ENCODE peak calls at places on chromosomes 4 and X, in four cellular contexts. G is A549, B is K562, T is GM12878. I is an unnamed sample.

GRCh38 chrX:49073641-49074575 is at the start of gene PRAF2:
- DNase-seq in G (peak), B (no peak), T (peak), I (peak)

GRCh38 chrX:119669424-119670037 is 23.4 kb downstream of the SEPTIN6 start:
- DNase-seq in G (no peak), B (no peak), T (no peak), I (peak)

GRCh38 chr4:139083533-139084424 is 68.2 kb downstream of the NOCT start:
- DNase-seq in G (peak), B (peak), T (peak), I (peak)

GRCh38 chrX:51332188-51332942 is at the start of gene NUDT10:
- DNase-seq in G (peak), B (no peak), T (no peak), I (peak)

GRCh38 chr4:134085525-134085924 is 116.1 kb downstream of the PABPC4L start:
- DNase-seq in G (no peak), B (no peak), T (no peak), I (no peak)

GRCh38 chr4:100190643-100191600 is 654 bp upstream of the DDIT4L start:
- DNase-seq in G (peak), B (no peak), T (no peak), I (peak)

GRCh38 chrX:107324493-107325310 is 118.3 kb downstream of the DNAAF6 start:
- DNase-seq in G (peak), B (peak), T (no peak), I (peak)

GRCh38 chrX:46913710-46914109 is 1.5 kb downstream of the JADE3 start:
- DNase-seq in G (peak), B (no peak), T (no peak), I (peak)

GRCh38 chrX:17500145-17500579 is 125.2 kb downstream of the NHS start:
- DNase-seq in G (peak), B (no peak), T (no peak), I (peak)

GRCh38 chr4:25702848-25703247 is 47.2 kb downstream of the SLC34A2 start:
- DNase-seq in G (no peak), B (no peak), T (no peak), I (peak)

GRCh38 chr4:16721618-16722291 is 176.7 kb downstream of the LDB2 start:
- DNase-seq in G (no peak), B (no peak), T (no peak), I (peak)

GRCh38 chr4:54837576-54838140 is 179.9 kb downstream of the KIT start:
- DNase-seq in G (no peak), B (no peak), T (no peak), I (no peak)

GRCh38 chr4:8542776-8543525 is 37.2 kb upstream of the GPR78 start:
- DNase-seq in G (no peak), B (no peak), T (no peak), I (no peak)

GRCh38 chr4:186726150-186726439 is 2.4 kb upstream of the FAT1 start:
- DNase-seq in G (no peak), B (no peak), T (no peak), I (no peak)

GRCh38 chrX:19848110-19848509 is 39.3 kb downstream of the SH3KBP1 start:
- DNase-seq in G (no peak), B (no peak), T (no peak), I (no peak)

GRCh38 chr4:41963105-41963504 is 18.5 kb upstream of the DCAF4L1 start:
- DNase-seq in G (no peak), B (no peak), T (no peak), I (peak)

GRCh38 chr4:18202510-18202909 is 181.0 kb upstream of the LCORL start:
- DNase-seq in G (no peak), B (no peak), T (no peak), I (no peak)

GRCh38 chr4:176927664-176928063 is 134.9 kb upstream of the VEGFC start:
- DNase-seq in G (peak), B (no peak), T (no peak), I (peak)

GRCh38 chrX:150414228-150414627 is 51.1 kb downstream of the MAMLD1 start:
- DNase-seq in G (no peak), B (no peak), T (no peak), I (no peak)

GRCh38 chr4:88030565-88031310 is 23.3 kb downstream of the PKD2 start:
- DNase-seq in G (no peak), B (no peak), T (no peak), I (no peak)

GRCh38 chrX:11341274-11342256 is 48.4 kb downstream of the AMELX start:
- DNase-seq in G (peak), B (peak), T (peak), I (peak)

GRCh38 chr4:95462946-95463345 is 85.8 kb downstream of the UNC5C start:
- DNase-seq in G (no peak), B (no peak), T (no peak), I (no peak)

GRCh38 chr4:185117300-185117934 is 25.6 kb upstream of the SLC25A4 start:
- DNase-seq in G (no peak), B (no peak), T (no peak), I (no peak)

GRCh38 chr4:185122681-185123345 is 20.3 kb upstream of the SLC25A4 start:
- DNase-seq in G (no peak), B (no peak), T (no peak), I (no peak)

GRCh38 chr4:185120631-185120946 is 22.5 kb upstream of the SLC25A4 start:
- DNase-seq in G (no peak), B (no peak), T (no peak), I (no peak)

GRCh38 chr4:185123479-185123878 is 19.6 kb upstream of the SLC25A4 start:
- DNase-seq in G (no peak), B (no peak), T (no peak), I (no peak)

GRCh38 chr4:185119927-185120630 is 23.0 kb upstream of the SLC25A4 start:
- DNase-seq in G (no peak), B (peak), T (no peak), I (peak)
- TF ChIP-seq ELK1 in G (no peak), B (no peak), T (no peak), I (no peak)

GRCh38 chr4:20353646-20354045 is 101.9 kb downstream of the SLIT2 start:
- DNase-seq in G (no peak), B (no peak), T (no peak), I (no peak)
- TF ChIP-seq ELK1 in G (no peak), B (no peak), T (no peak), I (no peak)

GRCh38 chr4:153789741-153790651 is 1.1 kb upstream of the SFRP2 start:
- DNase-seq in G (no peak), B (no peak), T (no peak), I (no peak)
- TF ChIP-seq ELK1 in G (no peak), B (no peak), T (no peak), I (no peak)

DNA sequence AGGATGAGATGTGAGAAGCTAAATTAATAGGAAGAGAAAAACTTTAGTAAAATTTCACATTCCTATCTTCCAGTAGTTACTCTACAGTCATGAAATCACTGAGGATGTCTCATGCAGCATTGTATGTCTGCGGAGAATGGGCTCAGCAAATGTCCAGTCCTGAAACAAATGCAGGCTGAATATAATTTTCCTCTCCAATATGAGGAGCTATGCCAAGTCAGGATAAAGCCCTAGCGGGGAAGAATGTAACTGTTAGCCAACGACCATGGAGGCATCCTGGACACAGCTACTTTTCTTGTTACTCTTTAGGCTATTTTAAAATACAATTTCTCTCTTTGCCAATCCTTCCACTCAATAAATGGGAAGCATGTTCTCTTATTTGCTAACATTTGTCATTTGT is 127.7 kb downstream of the PRKX start:
- DNase-seq in G (no peak), B (peak), T (no peak), I (no peak)
- TF ChIP-seq ELK1 in G (no peak), B (no peak), T (no peak), I (no peak)

I was measured in IMR-90.